ENCODE peak calls at places on chromosomes 16 and 17, in five cellular contexts. One of them, this sample, is unnamed. For H3K4me1, the result is how much of the 10 kb centered on the place peaks cover.

GRCh38 chr16:72099377-72099818 is 5.8 kb downstream of the DHX38 start:
- DNase-seq in body of pancreas: peak
- DNase-seq in adrenal gland: peak
- DNase-seq in tibial nerve: no peak
- DNase-seq in esophagus squamous epithelium: no peak
- DNase-seq in this sample: no peak

GRCh38 chr17:57431415-57431814 is 175.1 kb downstream of the MSI2 start:
- DNase-seq in body of pancreas: no peak
- DNase-seq in adrenal gland: no peak
- DNase-seq in tibial nerve: no peak
- DNase-seq in esophagus squamous epithelium: no peak
- DNase-seq in this sample: no peak

GRCh38 chr16:53944026-53944425 is 240.1 kb downstream of the FTO start:
- DNase-seq in body of pancreas: no peak
- DNase-seq in adrenal gland: no peak
- DNase-seq in tibial nerve: no peak
- DNase-seq in esophagus squamous epithelium: no peak
- DNase-seq in this sample: no peak

GRCh38 chr17:48747445-48748363 is 19.2 kb upstream of the HOXB13 start:
- DNase-seq in body of pancreas: no peak
- DNase-seq in adrenal gland: no peak
- DNase-seq in tibial nerve: no peak
- DNase-seq in esophagus squamous epithelium: no peak
- DNase-seq in this sample: peak

GRCh38 chr17:39150795-39151679 is at the start of gene PLXDC1:
- DNase-seq in body of pancreas: no peak
- DNase-seq in adrenal gland: no peak
- DNase-seq in tibial nerve: no peak
- DNase-seq in esophagus squamous epithelium: no peak
- DNase-seq in this sample: no peak

GRCh38 chr16:86590501-86591144 is 12.3 kb downstream of the FOXL1 start:
- DNase-seq in body of pancreas: no peak
- DNase-seq in adrenal gland: no peak
- DNase-seq in tibial nerve: no peak
- DNase-seq in esophagus squamous epithelium: no peak
- DNase-seq in this sample: no peak

GRCh38 chr17:32265192-32265895 is at the start of gene RHBDL3:
- DNase-seq in body of pancreas: no peak
- DNase-seq in adrenal gland: no peak
- DNase-seq in tibial nerve: no peak
- DNase-seq in esophagus squamous epithelium: no peak
- DNase-seq in this sample: no peak

GRCh38 chr17:3880983-3881382 is 11.9 kb downstream of the CAMKK1 start:
- DNase-seq in body of pancreas: no peak
- DNase-seq in adrenal gland: no peak
- DNase-seq in tibial nerve: no peak
- DNase-seq in esophagus squamous epithelium: no peak
- DNase-seq in this sample: no peak

GRCh38 chr16:76176616-76177015 is 100.6 kb upstream of the CNTNAP4 start:
- DNase-seq in body of pancreas: no peak
- DNase-seq in adrenal gland: no peak
- DNase-seq in tibial nerve: no peak
- DNase-seq in esophagus squamous epithelium: no peak
- DNase-seq in this sample: no peak

GRCh38 chr16:48478418-48478817 is 93.2 kb upstream of the SIAH1 start:
- DNase-seq in body of pancreas: no peak
- DNase-seq in adrenal gland: no peak
- DNase-seq in tibial nerve: no peak
- DNase-seq in esophagus squamous epithelium: no peak
- DNase-seq in this sample: no peak

GRCh38 chr16:58031016-58031800 is 5.7 kb downstream of the MMP15 start:
- DNase-seq in body of pancreas: no peak
- DNase-seq in adrenal gland: no peak
- DNase-seq in tibial nerve: no peak
- DNase-seq in esophagus squamous epithelium: no peak
- DNase-seq in this sample: no peak

GRCh38 chr16:58030136-58030840 is 4.7 kb downstream of the MMP15 start:
- DNase-seq in body of pancreas: no peak
- DNase-seq in adrenal gland: no peak
- DNase-seq in tibial nerve: no peak
- DNase-seq in esophagus squamous epithelium: no peak
- DNase-seq in this sample: no peak

GRCh38 chr16:58028541-58029070 is 3.1 kb downstream of the MMP15 start:
- DNase-seq in body of pancreas: peak
- DNase-seq in adrenal gland: peak
- DNase-seq in tibial nerve: no peak
- DNase-seq in esophagus squamous epithelium: no peak
- DNase-seq in this sample: no peak

GRCh38 chr16:58028168-58028455 is 2.6 kb downstream of the MMP15 start:
- DNase-seq in body of pancreas: no peak
- DNase-seq in adrenal gland: no peak
- DNase-seq in tibial nerve: no peak
- DNase-seq in esophagus squamous epithelium: no peak
- DNase-seq in this sample: no peak

DNA sequence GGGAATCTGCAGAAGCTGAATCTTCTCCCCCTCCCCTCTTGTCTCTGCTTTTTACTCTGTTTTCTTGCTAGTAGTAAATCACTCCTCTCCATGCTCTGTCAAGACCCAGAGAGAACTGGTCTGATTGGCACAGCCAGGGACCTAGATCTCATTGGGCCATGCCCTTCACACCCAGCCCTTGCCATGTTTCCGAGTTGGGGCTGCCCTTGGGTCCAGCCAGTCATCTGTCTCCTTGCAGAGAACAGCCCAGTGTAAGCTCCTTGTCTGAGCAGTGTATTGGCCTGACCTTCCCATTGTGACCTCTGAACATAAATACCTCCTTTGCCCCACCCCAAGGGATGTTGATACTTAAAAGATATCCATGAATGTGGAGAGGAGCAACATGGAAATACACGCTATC is 3.9 kb downstream of the MMP15 start:
- DNase-seq in body of pancreas: no peak
- DNase-seq in adrenal gland: no peak
- DNase-seq in tibial nerve: no peak
- DNase-seq in esophagus squamous epithelium: no peak
- DNase-seq in this sample: no peak
- H3K4me1 ChIP-seq in body of pancreas: half or more
- H3K4me1 ChIP-seq in adrenal gland: half or more
- H3K4me1 ChIP-seq in tibial nerve: half or more
- H3K4me1 ChIP-seq in esophagus squamous epithelium: under half
- H3K4me1 ChIP-seq in this sample: under half

GRCh38 chr17:50096092-50096491 is 941 bp downstream of the PDK2 start:
- DNase-seq in body of pancreas: no peak
- DNase-seq in adrenal gland: no peak
- DNase-seq in tibial nerve: no peak
- DNase-seq in esophagus squamous epithelium: no peak
- DNase-seq in this sample: no peak

GRCh38 chr17:50094243-50094752 is 853 bp upstream of the PDK2 start:
- DNase-seq in body of pancreas: peak
- DNase-seq in adrenal gland: peak
- DNase-seq in tibial nerve: peak
- DNase-seq in esophagus squamous epithelium: no peak
- DNase-seq in this sample: peak

GRCh38 chr17:50094753-50095616 is at the start of gene PDK2:
- DNase-seq in body of pancreas: peak
- DNase-seq in adrenal gland: peak
- DNase-seq in tibial nerve: peak
- DNase-seq in esophagus squamous epithelium: peak
- DNase-seq in this sample: peak

GRCh38 chr17:50096758-50097157 is 1.6 kb downstream of the PDK2 start:
- DNase-seq in body of pancreas: no peak
- DNase-seq in adrenal gland: no peak
- DNase-seq in tibial nerve: no peak
- DNase-seq in esophagus squamous epithelium: no peak
- DNase-seq in this sample: no peak

GRCh38 chr17:50095626-50096037 is 481 bp downstream of the PDK2 start:
- DNase-seq in body of pancreas: no peak
- DNase-seq in adrenal gland: no peak
- DNase-seq in tibial nerve: no peak
- DNase-seq in esophagus squamous epithelium: no peak
- DNase-seq in this sample: no peak
- TF ChIP-seq POLR2A in body of pancreas: no peak
- TF ChIP-seq POLR2A in adrenal gland: no peak
- TF ChIP-seq POLR2A in tibial nerve: no peak
- TF ChIP-seq POLR2A in esophagus squamous epithelium: no peak
- TF ChIP-seq POLR2A in this sample: no peak

DNA sequence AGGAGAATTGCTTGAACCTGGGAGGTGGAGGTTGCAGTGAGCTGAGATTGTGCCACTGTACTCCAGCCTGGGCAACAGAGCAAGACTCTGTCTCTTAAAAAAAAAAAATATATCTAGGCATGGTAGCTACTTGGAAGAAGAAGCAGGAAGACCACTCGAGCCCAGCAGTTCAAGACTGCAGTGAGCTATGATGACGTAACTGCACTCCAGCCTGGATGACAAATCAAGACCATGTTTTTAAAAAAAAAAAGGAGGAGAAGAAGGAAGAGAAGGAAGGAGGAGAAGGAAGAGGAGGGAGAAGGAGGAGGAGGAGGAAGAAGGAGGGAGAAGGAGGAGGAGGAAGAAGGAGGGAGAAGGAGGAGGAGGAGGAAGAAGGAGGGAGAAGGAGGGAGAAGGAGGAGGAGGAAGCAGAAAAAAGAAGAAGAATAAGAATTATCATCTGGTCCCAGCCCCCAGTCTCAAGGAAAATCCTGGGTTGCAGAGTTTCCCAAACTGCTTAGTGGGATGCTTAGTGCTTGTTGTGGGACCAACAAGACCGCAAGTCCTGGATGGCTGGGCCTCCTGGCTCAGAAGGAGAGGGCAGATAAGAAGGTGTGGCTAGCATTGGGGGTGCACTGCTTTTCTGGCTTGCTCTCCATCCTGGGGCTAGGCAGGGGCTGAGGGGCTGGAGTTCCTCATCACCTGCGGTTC is 3.7 kb upstream of the DRC7 start:
- DNase-seq in body of pancreas: no peak
- DNase-seq in adrenal gland: no peak
- DNase-seq in tibial nerve: no peak
- DNase-seq in esophagus squamous epithelium: no peak
- DNase-seq in this sample: no peak
- H3K4me1 ChIP-seq in body of pancreas: half or more
- H3K4me1 ChIP-seq in adrenal gland: under half
- H3K4me1 ChIP-seq in tibial nerve: under half
- H3K4me1 ChIP-seq in esophagus squamous epithelium: under half
- H3K4me1 ChIP-seq in this sample: under half

GRCh38 chr16:67993207-67994036 is 5.9 kb downstream of the DPEP2 start:
- DNase-seq in body of pancreas: peak
- DNase-seq in adrenal gland: peak
- DNase-seq in tibial nerve: peak
- DNase-seq in esophagus squamous epithelium: peak
- DNase-seq in this sample: peak
- TF ChIP-seq POLR2A in body of pancreas: no peak
- TF ChIP-seq POLR2A in adrenal gland: no peak
- TF ChIP-seq POLR2A in tibial nerve: no peak
- TF ChIP-seq POLR2A in esophagus squamous epithelium: no peak
- TF ChIP-seq POLR2A in this sample: no peak

GRCh38 chr17:81093576-81094223 is 58.7 kb downstream of the BAIAP2 start:
- DNase-seq in body of pancreas: no peak
- DNase-seq in adrenal gland: no peak
- DNase-seq in tibial nerve: no peak
- DNase-seq in esophagus squamous epithelium: no peak
- DNase-seq in this sample: no peak
- H3K4me1 ChIP-seq in body of pancreas: under half
- H3K4me1 ChIP-seq in adrenal gland: under half
- H3K4me1 ChIP-seq in tibial nerve: half or more
- H3K4me1 ChIP-seq in esophagus squamous epithelium: half or more
- H3K4me1 ChIP-seq in this sample: under half

DNA sequence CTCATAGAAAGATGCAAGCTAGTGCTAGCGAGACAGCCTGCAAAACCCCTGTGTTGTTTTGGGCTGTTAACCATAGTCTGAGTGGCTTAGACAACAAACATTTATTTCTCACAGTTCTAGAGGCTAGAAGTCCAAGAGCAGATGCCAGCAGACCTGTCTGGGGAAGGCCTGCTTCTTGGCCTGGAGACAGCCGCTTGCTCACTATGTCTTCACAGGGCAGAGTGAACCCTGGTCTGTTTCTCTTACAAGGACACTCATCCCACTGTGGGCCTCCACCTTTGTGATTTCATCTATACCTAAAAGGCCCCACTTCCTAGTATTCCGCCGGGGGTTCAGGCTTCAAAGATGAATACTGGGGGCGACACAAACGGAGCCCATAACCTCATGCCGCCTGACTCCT is 38.8 kb upstream of the CRISPLD2 start:
- DNase-seq in body of pancreas: no peak
- DNase-seq in adrenal gland: no peak
- DNase-seq in tibial nerve: no peak
- DNase-seq in esophagus squamous epithelium: no peak
- DNase-seq in this sample: no peak
- TF ChIP-seq POLR2A in body of pancreas: no peak
- TF ChIP-seq POLR2A in adrenal gland: no peak
- TF ChIP-seq POLR2A in tibial nerve: no peak
- TF ChIP-seq POLR2A in esophagus squamous epithelium: no peak
- TF ChIP-seq POLR2A in this sample: no peak

DNA sequence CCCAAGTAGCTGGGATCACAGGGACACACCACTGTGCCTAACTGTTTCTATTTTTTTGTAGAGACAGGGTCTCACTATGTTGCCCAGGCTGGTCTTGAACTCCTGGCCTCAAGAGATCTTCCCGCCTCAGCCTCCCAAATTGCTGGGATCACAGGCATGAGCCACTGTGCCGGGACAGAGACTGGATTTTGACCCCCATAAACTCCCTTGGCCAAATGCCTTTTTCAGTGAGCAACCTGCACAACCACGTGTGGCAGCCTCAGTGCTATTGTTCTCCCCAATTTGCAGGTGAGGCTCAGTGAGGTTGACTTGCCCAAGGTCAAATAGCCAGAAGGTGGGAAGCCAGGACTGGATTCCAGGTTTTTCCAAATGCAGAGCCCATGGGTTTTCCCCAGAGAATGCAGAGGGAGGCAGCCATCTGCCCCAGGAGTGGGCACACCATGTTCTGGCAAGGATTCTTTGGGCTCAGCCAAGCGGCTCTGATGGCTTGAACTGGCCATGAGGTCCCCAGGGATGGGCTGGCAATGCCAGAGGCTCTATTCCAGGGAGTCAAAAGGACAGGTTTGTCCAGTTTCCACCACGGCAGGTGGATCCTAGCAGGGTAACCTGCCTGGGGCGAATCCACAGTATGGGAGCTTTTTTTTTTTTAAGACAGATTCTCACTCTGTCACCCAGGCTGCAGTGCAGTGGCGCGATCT is 1.8 kb downstream of the IL27 start:
- DNase-seq in body of pancreas: no peak
- DNase-seq in adrenal gland: no peak
- DNase-seq in tibial nerve: no peak
- DNase-seq in esophagus squamous epithelium: no peak
- DNase-seq in this sample: no peak
- H3K4me1 ChIP-seq in body of pancreas: under half
- H3K4me1 ChIP-seq in adrenal gland: under half
- H3K4me1 ChIP-seq in tibial nerve: under half
- H3K4me1 ChIP-seq in esophagus squamous epithelium: under half
- H3K4me1 ChIP-seq in this sample: under half

This sample was measured in prostate gland.